ENCODE peak calls at places on chromosomes 5 and 9, in four cellular contexts. C, G, Q and P are unnamed samples.

GRCh38 chr5:33148076-33148501 is 292.7 kb upstream of the TARS1 start:
- DNase-seq in G (no peak), C (no peak), Q (no peak), P (no peak)

GRCh38 chr9:131630206-131630831 is 85.0 kb downstream of the PRRT1B start:
- DNase-seq in C (no peak), G (no peak), Q (no peak), P (peak)

GRCh38 chr9:107710552-107710951 is 221.0 kb upstream of the KLF4 start:
- DNase-seq in C (no peak), Q (no peak), G (no peak), P (no peak)

GRCh38 chr5:172110260-172110815 is 77.7 kb downstream of the STK10 start:
- DNase-seq in G (no peak), Q (no peak), C (peak), P (no peak)

GRCh38 chr5:174157048-174157447 is 111.5 kb downstream of the NSG2 start:
- DNase-seq in C (no peak), Q (no peak), G (no peak), P (no peak)

GRCh38 chr5:42767491-42768105 is 11.0 kb downstream of the CCDC152 start:
- DNase-seq in G (no peak), C (no peak), Q (no peak), P (no peak)

GRCh38 chr5:34001231-34001935 is 6.5 kb downstream of the AMACR start:
- DNase-seq in G (no peak), C (no peak), Q (no peak), P (no peak)

GRCh38 chr5:122779451-122779850 is 4.6 kb downstream of the SNX2 start:
- DNase-seq in Q (no peak), G (no peak), C (no peak), P (no peak)

GRCh38 chr5:79191457-79191856 is 44.5 kb upstream of the JMY start:
- DNase-seq in Q (no peak), C (no peak), G (no peak), P (no peak)

GRCh38 chr5:102314328-102314727 is 18.2 kb upstream of the SLCO4C1 start:
- DNase-seq in G (no peak), Q (no peak), C (no peak), P (no peak)

GRCh38 chr9:23567756-23568155 is 258.3 kb downstream of the ELAVL2 start:
- DNase-seq in G (no peak), Q (no peak), C (no peak), P (no peak)

GRCh38 chr5:81297531-81297930 is 3.9 kb upstream of the ZCCHC9 start:
- DNase-seq in Q (no peak), G (no peak), C (no peak), P (no peak)

GRCh38 chr9:133701321-133701980 is 36.7 kb downstream of the SARDH start:
- DNase-seq in Q (peak), G (peak), C (no peak), P (no peak)

GRCh38 chr5:61148516-61148915 is 13.8 kb downstream of the SMIM15 start:
- DNase-seq in C (no peak), G (no peak), Q (no peak), P (no peak)

GRCh38 chr9:4604678-4605095 is 57.4 kb upstream of the PLPP6 start:
- DNase-seq in C (peak), Q (peak), G (peak), P (no peak)

GRCh38 chr5:107218457-107219193 is 452.1 kb downstream of the EFNA5 start:
- DNase-seq in Q (no peak), G (no peak), C (no peak), P (no peak)

GRCh38 chr5:176178789-176179188 is 59.4 kb upstream of the SIMC1 start:
- DNase-seq in C (no peak), Q (no peak), G (no peak), P (no peak)

GRCh38 chr9:127968717-127969383 is 11.9 kb downstream of the EEIG1 start:
- DNase-seq in C (no peak), Q (peak), G (no peak), P (no peak)

GRCh38 chr5:75623846-75624245 is 12.6 kb downstream of the ANKDD1B start:
- DNase-seq in C (no peak), G (no peak), Q (no peak), P (no peak)

GRCh38 chr5:159091596-159091995 is 8.1 kb downstream of the EBF1 start:
- DNase-seq in Q (no peak), G (no peak), C (no peak), P (no peak)

GRCh38 chr5:31757813-31758212 is 118.9 kb downstream of the PDZD2 start:
- DNase-seq in G (no peak), Q (peak), C (no peak), P (no peak)

GRCh38 chr9:3478549-3478953 is 47.2 kb downstream of the RFX3 start:
- DNase-seq in G (no peak), C (no peak), Q (peak), P (no peak)

GRCh38 chr9:8858250-8859161 is 1058.9 kb upstream of the DMAC1 start:
- DNase-seq in G (no peak), Q (no peak), C (peak), P (no peak)

GRCh38 chr9:108272350-108272899 is 583.4 kb downstream of the ACTL7B start:
- DNase-seq in Q (peak), G (no peak), C (peak), P (no peak)

GRCh38 chr5:83447533-83447932 is 24.0 kb upstream of the VCAN start:
- DNase-seq in Q (no peak), G (no peak), C (no peak), P (no peak)

GRCh38 chr9:84493284-84493947 is 152.9 kb upstream of the SLC28A3 start:
- DNase-seq in G (no peak), Q (no peak), C (no peak), P (no peak)

GRCh38 chr9:37936965-37937364 is 33.0 kb upstream of the SLC25A51 start:
- DNase-seq in C (no peak), Q (peak), G (no peak), P (no peak)

GRCh38 chr9:128933731-128934130 is 12.9 kb downstream of the PHYHD1 start:
- DNase-seq in G (no peak), Q (no peak), C (no peak), P (no peak)

GRCh38 chr5:176998828-176999227 is 7.8 kb downstream of the UIMC1 start:
- DNase-seq in Q (no peak), G (no peak), C (no peak), P (no peak)

GRCh38 chr5:20654746-20655145 is 666.7 kb upstream of the CDH18 start:
- DNase-seq in Q (no peak), G (no peak), C (no peak), P (no peak)

GRCh38 chr5:127887282-127887681 is 184.1 kb downstream of the CCDC192 start:
- DNase-seq in G (no peak), C (no peak), Q (no peak), P (no peak)

GRCh38 chr9:90447773-90448172 is 194.9 kb downstream of the DIRAS2 start:
- DNase-seq in Q (no peak), G (no peak), C (no peak), P (no peak)

GRCh38 chr9:134495881-134496412 is 145.7 kb upstream of the COL5A1 start:
- DNase-seq in Q (no peak), C (no peak), G (no peak), P (no peak)

GRCh38 chr5:86909461-86909881 is 291.7 kb downstream of the COX7C start:
- DNase-seq in C (no peak), G (no peak), Q (no peak), P (no peak)

GRCh38 chr9:130912932-130913598 is 16.5 kb upstream of the QRFP start:
- DNase-seq in C (no peak), Q (peak), G (no peak), P (no peak)

GRCh38 chr5:151063136-151063544 is 17.7 kb downstream of the TNIP1 start:
- DNase-seq in G (no peak), Q (no peak), C (no peak), P (no peak)

GRCh38 chr5:177147239-177147638 is 13.7 kb downstream of the NSD1 start:
- DNase-seq in C (no peak), G (no peak), Q (no peak), P (no peak)

GRCh38 chr9:34550016-34550680 is 27.4 kb upstream of the ENHO start:
- DNase-seq in Q (no peak), C (no peak), G (no peak), P (no peak)

DNA sequence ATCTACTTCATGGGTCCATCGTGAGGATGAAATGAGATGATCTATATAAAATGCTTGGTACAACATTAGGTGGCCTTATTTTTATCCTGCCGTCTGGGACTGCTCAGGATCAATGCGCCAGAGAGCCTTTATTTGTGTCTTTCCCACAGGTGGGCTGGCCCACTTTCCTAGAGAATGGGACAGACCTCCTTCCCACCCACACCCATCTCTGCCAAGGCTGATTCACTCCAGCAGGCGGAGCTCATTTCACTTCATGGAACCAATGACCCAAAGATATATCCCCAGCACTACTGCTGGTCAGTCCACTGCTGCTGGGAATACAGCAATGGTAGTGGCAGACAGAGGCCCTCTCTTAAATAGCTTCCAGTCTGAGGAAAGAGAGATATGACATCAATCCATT is 35.7 kb downstream of the TGFBI start:
- DNase-seq in C (no peak), G (no peak), Q (no peak), P (no peak)
- TF ChIP-seq CTCF in C (no peak), G (no peak), Q (peak), P (no peak)

GRCh38 chr9:15642369-15642962 is 89.6 kb downstream of the CCDC171 start:
- DNase-seq in Q (no peak), G (no peak), C (no peak), P (no peak)
- TF ChIP-seq CTCF in Q (peak), G (peak), C (peak), P (no peak)

GRCh38 chr5:44645502-44645901 is 163.2 kb upstream of the MRPS30 start:
- DNase-seq in G (no peak), C (no peak), Q (no peak), P (no peak)
- TF ChIP-seq CTCF in G (no peak), C (no peak), Q (no peak), P (no peak)

DNA sequence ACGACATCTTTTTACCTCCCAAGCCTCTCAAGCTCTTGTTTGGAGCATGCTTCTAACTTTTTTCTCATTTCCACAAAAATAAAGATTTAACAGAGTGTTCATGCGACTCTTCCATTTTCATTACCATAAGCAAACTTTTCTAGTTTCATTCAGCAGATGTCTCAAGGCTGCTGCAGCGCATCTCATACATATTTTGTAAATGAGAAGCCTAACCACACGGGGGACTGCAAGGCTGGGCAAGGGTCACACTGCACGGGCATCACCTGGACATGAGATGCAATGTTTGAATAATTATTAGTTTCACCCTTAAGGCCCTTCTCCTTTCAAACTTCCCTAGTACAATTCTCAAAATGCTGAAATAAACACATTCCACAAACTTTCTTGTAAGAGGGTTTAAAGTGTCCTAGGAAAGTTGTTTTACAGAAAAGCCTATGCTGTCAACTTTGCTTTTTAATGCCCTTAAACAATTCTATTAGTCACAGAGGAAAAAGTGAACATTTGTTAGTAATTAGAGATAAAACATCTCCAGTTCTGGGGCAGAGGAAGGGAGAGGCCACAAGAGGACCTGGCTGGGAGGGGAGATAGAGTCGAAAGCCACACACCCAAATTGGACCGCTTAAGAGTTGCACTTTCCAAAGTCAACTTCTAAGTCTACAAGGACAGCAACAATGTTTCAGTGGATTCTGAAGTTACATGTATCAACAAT is 1.3 kb downstream of the DENND1A start:
- DNase-seq in G (no peak), Q (no peak), C (no peak), P (no peak)
- TF ChIP-seq CTCF in G (no peak), Q (no peak), C (no peak), P (no peak)

GRCh38 chr5:93600409-93601052 is 17.5 kb downstream of the NR2F1 start:
- DNase-seq in C (no peak), Q (no peak), G (no peak), P (no peak)
- TF ChIP-seq CTCF in C (no peak), Q (no peak), G (no peak), P (no peak)

DNA sequence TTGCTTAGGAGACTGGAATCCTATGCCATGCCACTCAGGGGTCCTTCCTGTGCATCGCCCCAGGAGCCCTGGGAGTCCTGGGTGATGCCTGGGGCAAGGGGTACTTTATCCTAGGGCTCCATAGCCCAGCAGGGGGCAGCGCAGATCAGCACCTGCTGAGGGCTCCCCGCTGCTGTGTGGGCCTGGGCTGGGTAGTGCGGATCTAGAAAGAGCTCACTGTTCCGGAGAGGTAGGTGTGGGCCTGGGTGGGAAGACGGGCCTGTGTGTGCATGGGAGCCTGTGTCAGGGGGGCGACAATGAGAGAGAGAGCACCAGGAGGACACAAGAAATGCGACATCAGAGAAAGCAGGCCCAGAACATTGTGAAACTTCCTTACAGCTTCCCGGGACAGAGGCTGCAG is 11.4 kb upstream of the DAB2IP start:
- DNase-seq in G (no peak), C (peak), Q (peak), P (no peak)
- TF ChIP-seq CTCF in G (peak), C (peak), Q (peak), P (no peak)

DNA sequence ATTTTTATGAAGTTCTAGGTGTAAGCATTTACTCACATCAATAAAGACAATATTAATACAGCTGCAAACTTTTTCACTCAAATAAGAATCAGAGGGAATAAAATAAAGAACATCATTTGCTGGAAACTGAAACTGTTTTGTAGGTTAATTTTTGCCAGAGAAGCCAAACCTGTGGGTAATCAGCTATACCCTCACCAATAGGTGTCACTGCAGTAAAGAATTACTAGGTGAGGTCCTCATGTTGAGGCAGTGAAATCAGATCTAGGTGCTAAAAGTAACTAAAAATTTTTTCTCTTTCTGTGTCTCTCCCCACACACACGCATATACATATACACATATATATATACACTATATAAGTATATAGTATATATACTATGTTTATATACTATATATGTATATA is 1016.3 kb upstream of the SEMA6A start:
- DNase-seq in G (no peak), C (no peak), Q (no peak), P (no peak)
- TF ChIP-seq CTCF in G (no peak), C (peak), Q (peak), P (no peak)

DNA sequence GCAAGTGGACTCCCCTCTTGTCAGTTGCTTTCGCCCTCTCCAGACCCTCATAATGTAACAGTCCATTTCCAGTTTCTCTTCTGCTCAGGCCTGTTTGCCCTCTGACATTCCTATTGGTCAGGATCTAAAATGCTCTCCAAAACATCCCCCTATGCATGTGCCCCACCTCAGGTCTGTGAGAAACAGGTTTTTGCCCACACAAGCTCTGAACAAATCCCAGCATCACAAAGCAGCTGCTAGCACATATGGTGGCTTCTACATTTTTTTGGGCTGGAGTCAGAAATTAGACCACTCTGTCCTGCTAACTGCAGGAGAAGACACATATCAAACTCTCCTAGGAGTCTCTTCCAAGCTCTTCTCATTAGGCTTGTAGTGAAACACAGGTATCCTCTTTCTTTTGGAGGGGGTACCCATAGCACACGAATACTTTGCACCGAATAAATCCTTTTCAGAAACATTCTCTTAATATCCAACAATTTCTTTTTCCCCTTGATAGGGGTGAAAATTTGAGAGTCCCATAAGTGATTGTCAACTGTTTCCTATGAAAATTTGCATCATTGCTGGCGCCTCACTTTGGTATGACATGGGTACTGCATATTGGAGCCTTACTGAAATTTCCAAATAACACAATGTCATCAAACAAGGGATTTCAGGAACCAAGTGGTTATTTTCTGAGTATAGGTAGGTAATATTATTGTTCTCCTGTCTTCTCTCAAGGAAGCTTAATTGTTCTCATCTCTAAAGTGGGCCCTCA is 19.3 kb upstream of the HSPA9 start:
- DNase-seq in C (no peak), G (no peak), Q (no peak), P (no peak)
- TF ChIP-seq CTCF in C (peak), G (peak), Q (peak), P (no peak)

DNA sequence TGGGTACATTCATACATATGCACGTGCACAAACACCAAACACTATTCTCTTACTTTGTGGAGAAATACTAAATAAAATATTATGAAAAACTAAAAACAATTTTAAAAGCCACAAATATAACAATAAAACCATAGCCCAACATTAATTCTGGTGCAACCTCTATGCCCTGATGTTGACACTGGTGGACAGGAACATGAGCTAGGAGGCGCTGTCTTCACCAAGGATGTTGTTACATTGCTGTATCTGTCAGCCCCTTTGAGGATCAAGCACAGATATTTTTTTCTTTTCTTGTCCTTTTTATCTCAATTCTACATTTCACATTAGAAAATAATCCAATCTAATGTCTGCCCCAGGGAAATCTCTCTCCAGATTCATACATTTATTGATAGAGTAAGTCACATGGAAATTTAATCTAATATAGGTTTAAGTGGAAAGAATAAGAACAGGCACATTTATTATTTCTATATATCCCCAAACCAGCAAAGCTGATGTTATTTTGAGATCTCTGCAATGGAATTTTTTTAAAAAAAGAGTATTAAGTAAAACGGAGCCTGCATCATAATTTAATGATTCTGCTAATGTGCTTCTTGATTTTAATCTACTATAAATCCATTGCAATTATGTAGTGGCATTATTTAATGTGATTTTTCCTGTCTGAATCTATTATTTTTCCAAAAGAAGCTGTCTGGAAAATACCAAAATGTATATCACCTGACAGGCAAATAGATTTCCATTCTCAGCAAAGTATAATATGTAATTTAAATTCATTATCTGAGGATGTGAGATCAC is 716.5 kb downstream of the MTRR start:
- DNase-seq in C (no peak), G (no peak), Q (no peak), P (no peak)
- TF ChIP-seq CTCF in C (no peak), G (no peak), Q (peak), P (no peak)